ENCODE peak calls at places on chromosomes 2 and 18, in four cellular contexts. One of them, this sample, is unnamed.

GRCh38 chr18:71471963-71472725 is 1072.0 kb downstream of the CBLN2 start:
- DNase-seq in CD4-positive, alpha-beta memory T cell: no peak
- DNase-seq in colonic mucosa: no peak
- DNase-seq in aorta: no peak
- DNase-seq in this sample: no peak

GRCh38 chr2:169361706-169362345 is 508 bp downstream of the LRP2 start:
- DNase-seq in CD4-positive, alpha-beta memory T cell: no peak
- DNase-seq in aorta: no peak
- DNase-seq in colonic mucosa: no peak
- DNase-seq in this sample: peak; percentile 8

GRCh38 chr2:150832686-150833085 is 345.2 kb upstream of the RND3 start:
- DNase-seq in CD4-positive, alpha-beta memory T cell: no peak
- DNase-seq in aorta: no peak
- DNase-seq in colonic mucosa: no peak
- DNase-seq in this sample: no peak

GRCh38 chr18:44589709-44590108 is 91.0 kb upstream of the SETBP1 start:
- DNase-seq in colonic mucosa: no peak
- DNase-seq in aorta: no peak
- DNase-seq in CD4-positive, alpha-beta memory T cell: no peak
- DNase-seq in this sample: no peak

GRCh38 chr2:210072922-210073509 is 70.6 kb downstream of the RPE start:
- DNase-seq in colonic mucosa: no peak
- DNase-seq in CD4-positive, alpha-beta memory T cell: no peak
- DNase-seq in aorta: no peak
- DNase-seq in this sample: peak; percentile 45

GRCh38 chr2:176646033-176646615 is 376.9 kb downstream of the MTX2 start:
- DNase-seq in aorta: no peak
- DNase-seq in CD4-positive, alpha-beta memory T cell: no peak
- DNase-seq in colonic mucosa: no peak
- DNase-seq in this sample: no peak

GRCh38 chr2:203225423-203226039 is 13.3 kb upstream of the CYP20A1 start:
- DNase-seq in CD4-positive, alpha-beta memory T cell: peak; percentile 37
- DNase-seq in colonic mucosa: no peak
- DNase-seq in aorta: no peak
- DNase-seq in this sample: peak; percentile 23

GRCh38 chr2:239268082-239268481 is 132.7 kb downstream of the HDAC4 start:
- DNase-seq in colonic mucosa: peak; percentile 83
- DNase-seq in CD4-positive, alpha-beta memory T cell: no peak
- DNase-seq in aorta: no peak
- DNase-seq in this sample: peak; percentile 87

GRCh38 chr18:69636529-69637301 is 236.0 kb downstream of the DOK6 start:
- DNase-seq in aorta: no peak
- DNase-seq in CD4-positive, alpha-beta memory T cell: peak; percentile 24
- DNase-seq in colonic mucosa: no peak
- DNase-seq in this sample: no peak

GRCh38 chr2:223050900-223051299 is 1.1 kb upstream of the KCNE4 start:
- DNase-seq in colonic mucosa: no peak
- DNase-seq in CD4-positive, alpha-beta memory T cell: no peak
- DNase-seq in aorta: peak; percentile 55
- DNase-seq in this sample: no peak

GRCh38 chr2:127721978-127722355 is 20.7 kb downstream of the SFT2D3 start:
- DNase-seq in colonic mucosa: no peak
- DNase-seq in aorta: no peak
- DNase-seq in CD4-positive, alpha-beta memory T cell: no peak
- DNase-seq in this sample: peak; percentile 24

GRCh38 chr18:45008694-45009372 is 328.1 kb downstream of the SETBP1 start:
- DNase-seq in CD4-positive, alpha-beta memory T cell: no peak
- DNase-seq in aorta: no peak
- DNase-seq in colonic mucosa: no peak
- DNase-seq in this sample: no peak

GRCh38 chr18:50658601-50659000 is 98.7 kb downstream of the MAPK4 start:
- DNase-seq in aorta: no peak
- DNase-seq in colonic mucosa: no peak
- DNase-seq in CD4-positive, alpha-beta memory T cell: no peak
- DNase-seq in this sample: no peak

GRCh38 chr2:1455466-1455865 is 42.2 kb downstream of the TPO start:
- DNase-seq in CD4-positive, alpha-beta memory T cell: no peak
- DNase-seq in colonic mucosa: no peak
- DNase-seq in aorta: no peak
- DNase-seq in this sample: no peak

GRCh38 chr2:69013123-69013836 is at the start of gene ANTXR1:
- DNase-seq in aorta: peak; percentile 53
- DNase-seq in CD4-positive, alpha-beta memory T cell: no peak
- DNase-seq in colonic mucosa: peak; percentile 34
- DNase-seq in this sample: no peak

GRCh38 chr2:83394134-83394965 is 1064.7 kb downstream of the SUCLG1 start:
- DNase-seq in colonic mucosa: no peak
- DNase-seq in CD4-positive, alpha-beta memory T cell: no peak
- DNase-seq in aorta: no peak
- DNase-seq in this sample: no peak

GRCh38 chr2:217160103-217160502 is 300.2 kb upstream of the TNP1 start:
- DNase-seq in colonic mucosa: no peak
- DNase-seq in aorta: no peak
- DNase-seq in CD4-positive, alpha-beta memory T cell: no peak
- DNase-seq in this sample: no peak

GRCh38 chr18:75213610-75214009 is 3.0 kb downstream of the TSHZ1 start:
- DNase-seq in aorta: no peak
- DNase-seq in CD4-positive, alpha-beta memory T cell: no peak
- DNase-seq in colonic mucosa: no peak
- DNase-seq in this sample: peak; percentile 65

GRCh38 chr2:67670704-67671300 is 273.7 kb downstream of the ETAA1 start:
- DNase-seq in aorta: no peak
- DNase-seq in CD4-positive, alpha-beta memory T cell: no peak
- DNase-seq in colonic mucosa: no peak
- DNase-seq in this sample: no peak

GRCh38 chr18:42641996-42642395 is 473.5 kb downstream of the RIT2 start:
- DNase-seq in colonic mucosa: no peak
- DNase-seq in CD4-positive, alpha-beta memory T cell: no peak
- DNase-seq in aorta: no peak
- DNase-seq in this sample: no peak

GRCh38 chr2:99821039-99821438 is 321.4 kb downstream of the AFF3 start:
- DNase-seq in CD4-positive, alpha-beta memory T cell: no peak
- DNase-seq in aorta: no peak
- DNase-seq in colonic mucosa: no peak
- DNase-seq in this sample: no peak

DNA sequence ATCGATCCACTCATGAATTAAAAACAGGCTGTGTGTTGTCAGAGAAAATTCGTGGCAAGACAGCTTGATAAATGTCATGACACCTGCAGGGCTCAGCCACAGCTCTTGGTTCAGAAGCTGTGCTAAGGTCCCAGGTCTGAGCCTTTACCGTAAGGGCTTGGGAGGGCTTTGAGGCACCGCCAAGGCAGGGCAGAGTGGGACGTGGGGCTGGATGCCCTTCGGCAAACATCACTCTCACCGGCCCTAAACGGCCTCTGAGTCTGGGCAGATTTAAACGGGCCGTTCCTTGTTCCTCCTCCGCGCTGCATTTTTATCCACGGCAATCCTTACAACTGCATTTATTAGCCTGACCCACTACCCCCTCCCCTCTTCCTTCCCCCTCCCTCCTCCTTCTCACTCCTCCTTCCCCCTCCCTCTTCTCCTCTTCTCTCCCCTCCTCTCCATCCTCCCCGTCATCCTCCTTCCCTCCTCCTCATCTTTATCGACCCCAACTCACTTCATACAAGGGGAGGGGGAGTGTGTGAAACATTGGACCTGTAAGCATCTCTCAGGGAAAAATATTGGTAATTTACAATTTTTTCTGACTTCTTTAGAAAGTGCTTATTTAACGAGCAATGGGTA is 33.9 kb downstream of the MBP start:
- DNase-seq in CD4-positive, alpha-beta memory T cell: no peak
- DNase-seq in colonic mucosa: no peak
- DNase-seq in aorta: no peak
- DNase-seq in this sample: no peak
- H3K4me1 ChIP-seq in CD4-positive, alpha-beta memory T cell: peaks cover 95% of the 10 kb centered on the region
- H3K4me1 ChIP-seq in colonic mucosa: no peaks in the 10 kb centered on the region
- H3K4me1 ChIP-seq in aorta: no peaks in the 10 kb centered on the region
- H3K4me1 ChIP-seq in this sample: peaks cover 14% of the 10 kb centered on the region

GRCh38 chr2:235098273-235098672 is 146.5 kb downstream of the SH3BP4 start:
- DNase-seq in colonic mucosa: no peak
- DNase-seq in CD4-positive, alpha-beta memory T cell: no peak
- DNase-seq in aorta: no peak
- DNase-seq in this sample: no peak
- H3K27ac ChIP-seq in colonic mucosa: no peak overlapping the region
- H3K27ac ChIP-seq in CD4-positive, alpha-beta memory T cell: no peak overlapping the region
- H3K27ac ChIP-seq in aorta: no peak overlapping the region
- H3K27ac ChIP-seq in this sample: no peak overlapping the region

GRCh38 chr18:37671119-37671518 is 105.5 kb upstream of the CELF4 start:
- DNase-seq in colonic mucosa: no peak
- DNase-seq in CD4-positive, alpha-beta memory T cell: no peak
- DNase-seq in aorta: no peak
- DNase-seq in this sample: no peak

GRCh38 chr18:37672001-37672400 is 106.4 kb upstream of the CELF4 start:
- DNase-seq in aorta: no peak
- DNase-seq in colonic mucosa: no peak
- DNase-seq in CD4-positive, alpha-beta memory T cell: no peak
- DNase-seq in this sample: no peak

GRCh38 chr18:37673196-37673595 is 107.6 kb upstream of the CELF4 start:
- DNase-seq in aorta: no peak
- DNase-seq in colonic mucosa: no peak
- DNase-seq in CD4-positive, alpha-beta memory T cell: no peak
- DNase-seq in this sample: no peak

GRCh38 chr18:37669991-37670534 is 104.5 kb upstream of the CELF4 start:
- DNase-seq in colonic mucosa: no peak
- DNase-seq in CD4-positive, alpha-beta memory T cell: no peak
- DNase-seq in aorta: no peak
- DNase-seq in this sample: no peak

GRCh38 chr18:37671530-37671929 is 105.9 kb upstream of the CELF4 start:
- DNase-seq in aorta: no peak
- DNase-seq in CD4-positive, alpha-beta memory T cell: no peak
- DNase-seq in colonic mucosa: no peak
- DNase-seq in this sample: no peak
- H3K4me1 ChIP-seq in aorta: no peaks in the 10 kb centered on the region
- H3K4me1 ChIP-seq in CD4-positive, alpha-beta memory T cell: no peaks in the 10 kb centered on the region
- H3K4me1 ChIP-seq in colonic mucosa: no peaks in the 10 kb centered on the region
- H3K4me1 ChIP-seq in this sample: no peaks in the 10 kb centered on the region

DNA sequence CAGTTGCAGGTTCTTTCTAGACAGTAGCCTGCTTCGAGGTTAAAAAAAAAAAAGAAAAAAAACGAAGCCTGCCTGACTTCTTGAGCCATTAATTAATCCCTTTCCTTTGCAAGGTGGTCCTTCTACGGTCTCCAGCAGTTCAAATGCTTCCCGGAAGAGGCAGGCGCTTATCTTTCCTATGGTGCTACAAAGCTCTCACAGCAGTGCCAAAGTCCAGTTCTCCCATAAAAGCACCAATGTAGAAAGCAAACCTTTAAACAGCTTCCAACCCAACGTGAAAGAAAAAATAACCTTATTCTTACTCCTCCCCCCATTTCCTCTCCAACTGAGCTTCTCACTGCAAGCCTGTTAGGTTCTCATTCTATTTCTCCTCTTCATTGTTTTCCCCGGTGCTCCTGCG is 317.4 kb upstream of the SOX11 start:
- DNase-seq in CD4-positive, alpha-beta memory T cell: no peak
- DNase-seq in aorta: no peak
- DNase-seq in colonic mucosa: no peak
- DNase-seq in this sample: peak; percentile 5
- H3K27ac ChIP-seq in CD4-positive, alpha-beta memory T cell: no peak overlapping the region
- H3K27ac ChIP-seq in aorta: no peak overlapping the region
- H3K27ac ChIP-seq in colonic mucosa: no peak overlapping the region
- H3K27ac ChIP-seq in this sample: no peak overlapping the region

GRCh38 chr18:79940814-79941472 is 10.5 kb downstream of the SLC66A2 start:
- DNase-seq in colonic mucosa: peak; percentile 18
- DNase-seq in CD4-positive, alpha-beta memory T cell: no peak
- DNase-seq in aorta: peak; percentile 27
- DNase-seq in this sample: no peak
- H3K4me1 ChIP-seq in colonic mucosa: peaks cover 28% of the 10 kb centered on the region
- H3K4me1 ChIP-seq in CD4-positive, alpha-beta memory T cell: peaks cover 18% of the 10 kb centered on the region
- H3K4me1 ChIP-seq in aorta: no peaks in the 10 kb centered on the region
- H3K4me1 ChIP-seq in this sample: no peaks in the 10 kb centered on the region

GRCh38 chr2:107473145-107473544 is 353.5 kb upstream of the RGPD4 start:
- DNase-seq in CD4-positive, alpha-beta memory T cell: no peak
- DNase-seq in colonic mucosa: no peak
- DNase-seq in aorta: no peak
- DNase-seq in this sample: no peak

DNA sequence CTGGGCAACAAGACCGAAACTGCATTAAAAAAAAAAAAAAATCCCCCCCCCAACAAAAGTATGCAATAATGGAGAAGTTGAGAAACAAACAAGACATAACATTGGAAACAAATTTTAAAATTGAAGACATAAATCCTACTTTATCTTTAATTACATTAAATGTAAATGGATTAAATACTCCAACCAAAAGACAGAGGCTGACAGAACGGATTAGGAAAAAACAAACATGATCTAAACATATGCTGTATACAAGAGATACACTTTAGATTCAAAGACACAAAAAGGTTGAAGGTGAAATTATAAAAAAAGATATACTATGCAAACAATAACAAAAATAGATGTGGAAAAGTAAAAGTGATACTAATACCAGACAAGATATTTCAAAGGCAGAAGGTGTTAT is 350.8 kb upstream of the RGPD4 start:
- DNase-seq in colonic mucosa: no peak
- DNase-seq in aorta: no peak
- DNase-seq in CD4-positive, alpha-beta memory T cell: no peak
- DNase-seq in this sample: no peak
- H3K27ac ChIP-seq in colonic mucosa: no peak overlapping the region
- H3K27ac ChIP-seq in aorta: no peak overlapping the region
- H3K27ac ChIP-seq in CD4-positive, alpha-beta memory T cell: no peak overlapping the region
- H3K27ac ChIP-seq in this sample: no peak overlapping the region

GRCh38 chr2:47653036-47653435 is 129.9 kb upstream of the MSH6 start:
- DNase-seq in aorta: no peak
- DNase-seq in CD4-positive, alpha-beta memory T cell: no peak
- DNase-seq in colonic mucosa: no peak
- DNase-seq in this sample: no peak

GRCh38 chr2:47654790-47655562 is 128.0 kb upstream of the MSH6 start:
- DNase-seq in colonic mucosa: no peak
- DNase-seq in CD4-positive, alpha-beta memory T cell: no peak
- DNase-seq in aorta: no peak
- DNase-seq in this sample: no peak

GRCh38 chr2:47653909-47654789 is 128.8 kb upstream of the MSH6 start:
- DNase-seq in aorta: no peak
- DNase-seq in colonic mucosa: peak; percentile 68
- DNase-seq in CD4-positive, alpha-beta memory T cell: no peak
- DNase-seq in this sample: peak; percentile 57

GRCh38 chr2:47656715-47657600 is 126.0 kb upstream of the MSH6 start:
- DNase-seq in colonic mucosa: no peak
- DNase-seq in CD4-positive, alpha-beta memory T cell: no peak
- DNase-seq in aorta: no peak
- DNase-seq in this sample: no peak

GRCh38 chr2:47655563-47655880 is 127.4 kb upstream of the MSH6 start:
- DNase-seq in colonic mucosa: no peak
- DNase-seq in CD4-positive, alpha-beta memory T cell: no peak
- DNase-seq in aorta: no peak
- DNase-seq in this sample: no peak
- H3K4me1 ChIP-seq in colonic mucosa: no peaks in the 10 kb centered on the region
- H3K4me1 ChIP-seq in CD4-positive, alpha-beta memory T cell: no peaks in the 10 kb centered on the region
- H3K4me1 ChIP-seq in aorta: no peaks in the 10 kb centered on the region
- H3K4me1 ChIP-seq in this sample: no peaks in the 10 kb centered on the region

This sample was measured in small intestine.